ENCODE peak calls at places on chromosomes 3 and 15, in seven cellular contexts. G is naive thymus-derived CD4-positive, alpha-beta T cell; E is thoracic aorta; O is heart left ventricle; D is pancreas; W is sigmoid colon; J is right atrium auricular region. R is an unnamed sample. For H3K4me1, the result is how much of the 10 kb centered on the place peaks cover.

GRCh38 chr3:156317457-156317856 is 197.1 kb downstream of the KCNAB1 start:
- DNase-seq in G (no peak), E (no peak), O (no peak), D (no peak), W (no peak), J (no peak), R (no peak)

GRCh38 chr3:99579246-99579645 is 59.1 kb upstream of the COL8A1 start:
- DNase-seq in G (no peak), E (no peak), O (no peak), D (no peak), W (no peak), J (no peak), R (no peak)

GRCh38 chr15:90902996-90903732 is at the start of gene MAN2A2:
- DNase-seq in G (peak), E (no peak), O (peak), D (peak), W (no peak), J (no peak), R (peak)

GRCh38 chr3:176919836-176920760 is 277.2 kb downstream of the TBL1XR1 start:
- DNase-seq in G (no peak), E (no peak), O (no peak), D (peak), W (no peak), J (no peak), R (no peak)

GRCh38 chr3:183515968-183516851 is 39.3 kb downstream of the KLHL6 start:
- DNase-seq in G (no peak), E (no peak), O (no peak), D (no peak), W (no peak), J (no peak), R (no peak)

GRCh38 chr3:112136959-112137693 is 4.1 kb upstream of the GCSAM start:
- DNase-seq in G (no peak), E (no peak), O (no peak), D (no peak), W (no peak), J (no peak), R (no peak)

GRCh38 chr3:108093021-108093420 is 2.2 kb upstream of the CD47 start:
- DNase-seq in G (no peak), E (no peak), O (no peak), D (no peak), W (no peak), J (no peak), R (no peak)

GRCh38 chr3:147793841-147794240 is 384.7 kb downstream of the ZIC1 start:
- DNase-seq in G (no peak), E (no peak), O (no peak), D (no peak), W (no peak), J (no peak), R (no peak)

GRCh38 chr3:13009132-13009945 is 63.9 kb downstream of the IQSEC1 start:
- DNase-seq in G (peak), E (no peak), O (peak), D (peak), W (peak), J (no peak), R (peak)

GRCh38 chr15:61994216-61994615 is 66.0 kb downstream of the VPS13C start:
- DNase-seq in G (no peak), E (no peak), O (no peak), D (no peak), W (no peak), J (no peak), R (no peak)

GRCh38 chr3:133606342-133606741 is 32.9 kb downstream of the CDV3 start:
- DNase-seq in G (no peak), E (no peak), O (no peak), D (no peak), W (no peak), J (no peak), R (no peak)

GRCh38 chr3:9730747-9731205 is 759 bp upstream of the BRPF1 start:
- DNase-seq in G (no peak), E (no peak), O (no peak), D (no peak), W (no peak), J (no peak), R (no peak)

DNA sequence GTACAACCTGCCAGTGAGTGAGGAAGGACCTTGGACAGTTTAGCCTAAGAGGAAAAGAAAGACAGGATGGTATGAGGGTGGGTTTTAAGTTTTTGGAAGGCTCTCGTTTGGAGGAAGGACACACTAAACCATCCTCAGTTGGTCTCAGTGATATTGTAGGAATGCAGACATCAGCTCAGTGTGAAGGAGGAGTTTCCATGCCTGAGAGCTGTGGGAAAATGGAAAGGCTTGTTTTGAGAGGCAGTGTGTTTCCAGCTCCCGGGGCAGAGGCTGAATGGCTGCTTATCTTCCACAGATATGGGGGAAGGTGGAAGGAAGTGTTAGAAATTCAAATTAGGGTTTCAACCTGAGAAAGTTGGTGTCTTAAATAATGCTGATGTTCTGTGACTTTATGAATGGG is 89.6 kb upstream of the MYZAP start:
- DNase-seq in G (no peak), E (no peak), O (no peak), D (no peak), W (no peak), J (no peak), R (no peak)
- H3K27ac ChIP-seq in G (no peak), E (no peak), O (no peak), D (peak), W (no peak), J (no peak), R (no peak)

DNA sequence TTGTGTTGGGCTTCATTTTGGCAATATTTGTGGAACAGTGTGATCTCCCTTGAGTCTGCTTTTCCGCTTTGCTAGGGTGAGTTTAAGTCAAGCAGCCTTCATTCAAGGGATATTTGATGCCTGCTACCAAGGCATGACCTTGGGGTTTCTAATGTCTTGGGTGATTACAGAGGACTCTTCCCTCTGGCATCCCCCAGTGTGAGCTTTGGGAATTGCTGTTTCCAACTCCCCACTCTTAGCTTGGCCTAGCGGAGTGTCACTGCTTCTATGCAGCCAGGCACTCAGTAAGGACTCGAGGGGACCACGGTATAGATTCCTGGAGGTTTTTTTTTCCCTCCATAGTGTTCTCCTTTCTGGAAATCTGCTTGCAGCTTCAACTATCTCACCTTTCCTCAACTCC is 21.1 kb downstream of the GCNT3 start:
- DNase-seq in G (no peak), E (no peak), O (no peak), D (no peak), W (no peak), J (no peak), R (no peak)
- H3K4me1 ChIP-seq in G (under half), E (under half), O (under half), D (under half), W (under half), J (under half), R (under half)

GRCh38 chr15:65839985-65840384 is 29.3 kb upstream of the RAB11A start:
- DNase-seq in G (no peak), E (no peak), O (no peak), D (no peak), W (no peak), J (no peak), R (no peak)

GRCh38 chr15:65837301-65838283 is 31.7 kb upstream of the RAB11A start:
- DNase-seq in G (no peak), E (no peak), O (no peak), D (no peak), W (no peak), J (no peak), R (no peak)

GRCh38 chr15:65841121-65841930 is 28.0 kb upstream of the RAB11A start:
- DNase-seq in G (no peak), E (peak), O (no peak), D (no peak), W (no peak), J (no peak), R (peak)

GRCh38 chr15:65836665-65837064 is 32.6 kb upstream of the RAB11A start:
- DNase-seq in G (no peak), E (no peak), O (no peak), D (no peak), W (no peak), J (no peak), R (no peak)

GRCh38 chr15:65839354-65839901 is 29.9 kb upstream of the RAB11A start:
- DNase-seq in G (no peak), E (no peak), O (no peak), D (no peak), W (no peak), J (no peak), R (no peak)
- H3K4me3 ChIP-seq in G (no peak), E (no peak), O (no peak), D (no peak), W (no peak), J (no peak), R (no peak)

GRCh38 chr3:36944641-36945270 is at the start of gene TRANK1:
- DNase-seq in G (peak), E (peak), O (peak), D (peak), W (peak), J (peak), R (peak)
- H3K27ac ChIP-seq in G (peak), E (peak), O (peak), D (peak), W (peak), J (peak), R (peak)

DNA sequence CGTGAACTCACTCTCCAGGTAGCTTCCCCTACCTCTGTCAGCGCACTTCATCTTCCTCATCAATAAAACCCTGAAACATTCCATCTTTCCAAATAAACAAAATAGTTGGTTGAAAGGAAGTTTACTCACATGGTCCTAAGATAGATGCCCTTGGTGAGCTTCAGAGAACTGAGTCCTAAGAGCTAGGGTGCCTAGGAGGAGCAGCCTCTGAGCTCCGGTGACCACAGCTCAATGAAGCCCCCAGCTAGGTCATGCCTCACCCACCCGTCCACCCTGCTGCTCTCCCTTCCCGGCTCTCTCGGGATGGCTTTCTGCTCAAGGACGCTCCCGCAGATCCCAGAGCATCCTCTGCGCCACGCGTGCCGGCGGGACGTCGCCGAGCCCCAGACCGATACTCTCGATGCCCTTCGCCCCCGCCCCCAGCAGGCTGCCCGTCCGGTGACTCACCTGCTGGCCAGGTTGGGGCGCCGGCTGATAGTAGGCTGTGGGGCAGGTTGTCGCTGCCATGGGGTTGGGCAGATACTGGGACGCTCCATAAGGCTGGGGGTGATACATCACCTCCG is 697 bp downstream of the VGLL3 start:
- DNase-seq in G (no peak), E (no peak), O (no peak), D (peak), W (peak), J (no peak), R (no peak)
- H3K4me1 ChIP-seq in G (under half), E (under half), O (under half), D (under half), W (under half), J (under half), R (under half)

GRCh38 chr15:79310612-79310984 is 314 bp upstream of the TMED3 start:
- DNase-seq in G (peak), E (no peak), O (peak), D (no peak), W (no peak), J (no peak), R (no peak)
- H3K4me3 ChIP-seq in G (peak), E (peak), O (peak), D (peak), W (peak), J (peak), R (no peak)

DNA sequence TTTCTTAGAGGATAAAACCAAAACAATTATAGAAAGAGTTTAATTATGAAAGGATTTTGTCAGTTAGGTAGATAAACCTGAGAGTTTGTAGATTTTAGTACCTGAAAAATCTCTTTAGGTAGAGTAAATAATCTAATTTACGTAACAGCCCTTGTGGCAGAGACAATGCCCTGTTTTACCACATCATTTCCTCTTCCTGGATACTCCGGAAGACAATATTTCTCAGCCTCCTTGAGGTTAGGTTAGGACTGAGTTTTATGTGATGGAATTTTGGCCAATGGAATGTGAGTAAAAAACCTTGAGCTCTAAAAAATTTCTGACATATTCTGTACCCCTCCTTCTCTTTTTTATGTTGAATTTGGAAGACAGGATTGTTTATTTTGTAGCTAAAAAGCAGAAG is 50.7 kb upstream of the TPRG1 start:
- DNase-seq in G (no peak), E (no peak), O (no peak), D (no peak), W (no peak), J (no peak), R (no peak)
- H3K27ac ChIP-seq in G (no peak), E (peak), O (peak), D (no peak), W (peak), J (peak), R (no peak)

R was measured in lung.